ENCODE peak calls at places on chromosomes 1 and 21, in nine cellular contexts. V, Z, L, W, A, J, G, H and B are unnamed samples.

GRCh38 chr1:150895618-150896017 is 8.7 kb downstream of the CTXND2 start:
- DNase-seq in V (peak), Z (no peak), L (no peak), W (no peak), A (peak), J (peak), G (no peak), H (no peak), B (no peak)

GRCh38 chr1:92486251-92487077 is at the start of gene GFI1:
- DNase-seq in V (no peak), Z (peak), L (peak), W (no peak), A (no peak), J (no peak), G (peak), H (peak), B (peak)

GRCh38 chr1:60828944-60829343 is 253.4 kb upstream of the NFIA start:
- DNase-seq in V (no peak), Z (no peak), L (no peak), W (no peak), A (no peak), J (no peak), G (no peak), H (no peak), B (no peak)

GRCh38 chr1:6178751-6179563 is 1.2 kb downstream of the CHD5 start:
- DNase-seq in V (no peak), Z (no peak), L (no peak), W (no peak), A (no peak), J (no peak), G (no peak), H (no peak), B (no peak)

GRCh38 chr1:209704584-209704983 is at the start of gene HSD11B1:
- DNase-seq in V (no peak), Z (peak), L (peak), W (peak), A (peak), J (no peak), G (no peak), H (peak), B (no peak)

GRCh38 chr1:71377886-71378285 is 297.1 kb upstream of the ZRANB2 start:
- DNase-seq in V (no peak), Z (no peak), L (no peak), W (no peak), A (no peak), J (no peak), G (no peak), H (no peak), B (no peak)

GRCh38 chr1:43979528-43980254 is 681 bp downstream of the B4GALT2 start:
- DNase-seq in V (peak), Z (peak), L (peak), W (peak), A (peak), J (no peak), G (peak), H (peak), B (peak)

GRCh38 chr1:38138498-38139233 is 92.1 kb upstream of the POU3F1 start:
- DNase-seq in V (peak), Z (peak), L (peak), W (peak), A (peak), J (peak), G (no peak), H (peak), B (no peak)

GRCh38 chr21:46095106-46095719 is 2.7 kb upstream of the COL6A2 start:
- DNase-seq in V (no peak), Z (no peak), L (no peak), W (no peak), A (no peak), J (no peak), G (no peak), H (no peak), B (no peak)

DNA sequence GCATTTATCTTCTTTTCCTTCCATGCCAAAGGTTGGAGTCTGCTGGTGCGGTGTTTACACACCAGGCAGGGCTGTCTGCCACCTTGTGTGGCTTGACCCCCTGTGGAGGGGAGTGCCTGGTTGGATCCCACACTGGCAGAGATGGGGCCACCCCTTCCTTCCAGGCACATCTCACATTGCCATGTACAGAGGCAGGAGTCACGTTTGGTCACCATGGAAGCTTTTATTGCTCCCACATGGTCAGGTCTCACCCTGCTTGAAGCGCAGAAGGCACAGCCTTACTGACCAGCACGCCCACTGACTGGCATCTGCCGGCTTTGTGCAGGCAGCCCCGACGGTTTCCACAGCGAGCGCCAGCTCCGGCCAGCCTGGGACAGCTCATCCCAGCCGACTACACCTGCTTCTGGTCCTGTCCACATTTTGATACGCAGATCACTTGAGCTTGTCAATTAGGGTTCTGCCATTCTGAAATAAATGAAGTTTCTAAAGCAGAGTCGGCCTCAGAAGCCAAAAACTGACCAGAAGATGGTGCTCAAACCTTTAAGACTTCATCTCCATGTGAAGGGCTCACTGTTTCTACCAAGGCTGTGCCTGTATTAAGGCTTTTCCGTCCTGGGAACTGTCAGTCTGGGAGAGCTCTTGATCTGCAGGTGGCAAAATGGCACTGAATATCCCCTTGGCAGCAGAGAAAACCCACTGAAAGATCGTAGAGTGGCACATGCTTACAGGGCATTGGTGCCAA is 35.6 kb upstream of the EPHA8 start:
- DNase-seq in V (no peak), Z (peak), L (no peak), W (no peak), A (no peak), J (no peak), G (no peak), H (peak), B (no peak)
- TF ChIP-seq CTCF in V (no peak), Z (peak), L (no peak), W (peak), A (no peak), J (no peak), G (peak), H (no peak), B (no peak)

DNA sequence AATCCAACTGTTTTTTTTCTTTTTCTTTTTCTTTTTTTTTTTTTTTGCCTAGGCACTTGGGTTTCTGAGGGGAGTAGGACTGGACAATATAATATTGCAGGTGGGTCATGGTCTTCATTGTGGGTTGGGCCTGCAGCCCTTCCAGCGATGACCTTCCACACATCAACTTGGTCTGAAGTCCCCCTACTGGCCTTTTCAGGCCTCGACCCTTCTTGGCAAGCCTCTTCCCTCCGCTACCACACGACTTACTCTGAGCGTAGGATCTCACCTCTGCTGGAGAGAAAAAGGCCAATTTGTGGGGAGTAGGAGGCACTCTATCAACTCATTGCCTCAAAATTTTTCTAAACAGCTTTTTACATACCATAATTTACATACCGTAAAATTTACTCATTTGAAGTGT is 51.1 kb upstream of the GRIK3 start:
- DNase-seq in V (no peak), Z (no peak), L (no peak), W (no peak), A (no peak), J (no peak), G (no peak), H (no peak), B (peak)
- TF ChIP-seq CTCF in V (no peak), Z (no peak), L (no peak), W (no peak), A (no peak), J (no peak), G (peak), H (no peak), B (no peak)

GRCh38 chr1:15955552-15955951 is 20.3 kb downstream of the ZBTB17 start:
- DNase-seq in V (no peak), Z (no peak), L (no peak), W (no peak), A (no peak), J (no peak), G (no peak), H (no peak), B (no peak)

GRCh38 chr1:15958788-15959187 is 17.1 kb downstream of the ZBTB17 start:
- DNase-seq in V (no peak), Z (no peak), L (no peak), W (no peak), A (no peak), J (no peak), G (no peak), H (peak), B (no peak)

GRCh38 chr1:15958111-15958510 is 17.8 kb downstream of the ZBTB17 start:
- DNase-seq in V (no peak), Z (no peak), L (no peak), W (no peak), A (no peak), J (no peak), G (no peak), H (no peak), B (no peak)

GRCh38 chr1:15956150-15956549 is 19.8 kb downstream of the ZBTB17 start:
- DNase-seq in V (no peak), Z (no peak), L (no peak), W (no peak), A (peak), J (no peak), G (no peak), H (no peak), B (no peak)

DNA sequence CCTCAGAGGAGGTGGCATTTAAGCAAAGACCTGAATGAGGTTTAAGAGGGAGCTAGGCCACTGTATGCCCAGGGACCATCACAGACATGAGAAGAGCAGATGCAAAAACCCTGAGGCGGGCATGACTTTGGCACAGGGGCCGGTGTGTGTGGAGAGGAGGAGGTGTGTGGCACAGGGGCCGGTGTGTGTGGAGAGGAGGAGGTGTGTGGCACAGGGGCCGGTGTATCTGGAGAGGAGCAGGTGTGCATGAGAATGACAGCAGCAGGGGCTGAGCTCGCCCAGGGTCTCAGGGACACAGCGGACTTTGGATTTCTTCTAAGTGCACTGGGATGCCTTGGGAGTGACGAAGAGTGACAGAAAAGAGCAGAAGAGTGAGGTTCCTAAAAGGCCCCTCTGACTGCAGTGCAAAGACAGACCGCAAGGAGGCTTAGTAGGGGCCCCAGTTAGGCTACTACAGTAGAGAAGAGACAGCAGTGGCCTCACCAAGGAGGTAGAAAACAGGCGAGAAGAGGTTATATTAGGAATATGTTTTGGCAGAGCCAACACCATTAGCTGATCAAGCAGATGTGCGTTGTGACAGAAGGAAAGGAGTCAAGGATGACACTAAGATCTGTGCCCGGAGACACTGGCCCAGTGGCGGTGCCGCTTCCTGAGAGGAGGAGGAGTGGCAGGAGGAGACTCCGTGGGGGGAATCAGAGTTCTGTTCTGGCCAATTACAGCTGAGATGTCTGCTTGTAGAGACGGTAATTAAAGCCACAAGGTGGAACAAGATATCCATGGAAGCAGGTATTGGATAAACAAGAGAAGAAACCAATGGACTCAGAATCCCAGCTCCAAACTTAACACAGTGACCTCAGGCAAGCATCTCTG is 18.4 kb downstream of the ZBTB17 start:
- DNase-seq in V (no peak), Z (no peak), L (no peak), W (no peak), A (no peak), J (no peak), G (no peak), H (no peak), B (no peak)
- TF ChIP-seq CTCF in V (no peak), Z (no peak), L (no peak), W (no peak), A (peak), J (peak), G (peak), H (peak), B (peak)

GRCh38 chr21:33032434-33033047 is 6.8 kb downstream of the OLIG2 start:
- DNase-seq in V (no peak), Z (no peak), L (no peak), W (no peak), A (no peak), J (no peak), G (no peak), H (no peak), B (no peak)

GRCh38 chr21:33035147-33035546 is 9.4 kb downstream of the OLIG2 start:
- DNase-seq in V (no peak), Z (no peak), L (no peak), W (no peak), A (no peak), J (no peak), G (no peak), H (no peak), B (no peak)

GRCh38 chr21:33033094-33033951 is 7.6 kb downstream of the OLIG2 start:
- DNase-seq in V (no peak), Z (no peak), L (no peak), W (no peak), A (no peak), J (no peak), G (no peak), H (no peak), B (no peak)

GRCh38 chr21:33031562-33031961 is 5.8 kb downstream of the OLIG2 start:
- DNase-seq in V (no peak), Z (no peak), L (no peak), W (no peak), A (no peak), J (no peak), G (no peak), H (no peak), B (no peak)

DNA sequence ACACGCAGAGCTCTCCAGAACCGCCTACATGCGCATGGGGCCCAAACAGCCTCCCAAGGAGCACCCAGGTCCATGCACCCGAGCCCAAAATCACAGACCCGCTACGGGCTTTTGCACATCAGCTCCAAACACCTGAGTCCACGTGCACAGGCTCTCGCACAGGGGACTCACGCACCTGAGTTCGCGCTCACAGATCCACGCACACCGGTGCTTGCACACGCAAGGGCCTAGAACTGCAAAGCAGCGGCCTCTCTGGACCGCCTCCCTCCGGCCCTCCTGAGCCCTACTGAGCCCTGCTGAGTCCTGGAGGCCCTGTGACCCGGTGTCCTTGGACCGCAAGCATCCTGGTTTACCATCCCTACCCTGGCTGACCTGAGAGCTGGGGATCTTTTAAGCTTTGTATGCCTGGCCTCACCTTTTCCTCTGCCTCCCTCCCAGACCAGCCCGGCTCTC is 8.3 kb downstream of the OLIG2 start:
- DNase-seq in V (no peak), Z (no peak), L (no peak), W (no peak), A (no peak), J (no peak), G (no peak), H (no peak), B (no peak)
- TF ChIP-seq CTCF in V (no peak), Z (no peak), L (no peak), W (no peak), A (no peak), J (no peak), G (no peak), H (no peak), B (no peak)

GRCh38 chr1:177928194-177928593 is 41.7 kb downstream of the SEC16B start:
- DNase-seq in V (no peak), Z (no peak), L (no peak), W (no peak), A (peak), J (no peak), G (no peak), H (no peak), B (no peak)
- TF ChIP-seq CTCF in V (no peak), Z (no peak), L (no peak), W (no peak), A (peak), J (peak), G (peak), H (peak), B (no peak)

DNA sequence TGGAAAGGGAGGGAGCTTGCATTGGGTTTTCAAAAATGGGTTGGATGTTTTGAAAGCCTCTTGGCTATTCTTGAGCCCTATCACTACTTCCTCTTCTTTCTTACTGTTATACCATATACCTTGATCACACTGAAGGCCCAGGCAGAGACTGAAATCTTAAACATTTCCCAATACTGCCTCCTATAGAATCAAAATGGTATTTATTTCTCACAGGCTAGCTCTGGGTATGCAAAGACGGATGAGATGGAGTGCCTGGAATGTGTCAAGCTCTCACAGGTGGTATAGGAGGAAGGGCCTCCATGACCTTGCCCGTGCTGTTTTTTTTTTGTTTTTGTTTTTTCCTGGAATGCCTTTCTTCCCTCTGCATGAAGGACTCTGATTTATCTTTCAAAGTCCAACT is 268.4 kb upstream of the USP24 start:
- DNase-seq in V (no peak), Z (no peak), L (no peak), W (no peak), A (no peak), J (no peak), G (no peak), H (no peak), B (no peak)
- TF ChIP-seq CTCF in V (no peak), Z (no peak), L (no peak), W (peak), A (no peak), J (no peak), G (no peak), H (no peak), B (no peak)

GRCh38 chr1:2238361-2239055 is 10.4 kb downstream of the SKI start:
- DNase-seq in V (no peak), Z (peak), L (no peak), W (no peak), A (no peak), J (no peak), G (no peak), H (no peak), B (no peak)

GRCh38 chr1:2236695-2237677 is 8.9 kb downstream of the SKI start:
- DNase-seq in V (no peak), Z (no peak), L (no peak), W (no peak), A (no peak), J (no peak), G (no peak), H (no peak), B (no peak)

GRCh38 chr1:2235300-2235998 is 7.3 kb downstream of the SKI start:
- DNase-seq in V (no peak), Z (no peak), L (no peak), W (no peak), A (no peak), J (no peak), G (no peak), H (no peak), B (no peak)

GRCh38 chr1:2239384-2239985 is 11.4 kb downstream of the SKI start:
- DNase-seq in V (no peak), Z (no peak), L (no peak), W (no peak), A (no peak), J (no peak), G (no peak), H (no peak), B (no peak)

DNA sequence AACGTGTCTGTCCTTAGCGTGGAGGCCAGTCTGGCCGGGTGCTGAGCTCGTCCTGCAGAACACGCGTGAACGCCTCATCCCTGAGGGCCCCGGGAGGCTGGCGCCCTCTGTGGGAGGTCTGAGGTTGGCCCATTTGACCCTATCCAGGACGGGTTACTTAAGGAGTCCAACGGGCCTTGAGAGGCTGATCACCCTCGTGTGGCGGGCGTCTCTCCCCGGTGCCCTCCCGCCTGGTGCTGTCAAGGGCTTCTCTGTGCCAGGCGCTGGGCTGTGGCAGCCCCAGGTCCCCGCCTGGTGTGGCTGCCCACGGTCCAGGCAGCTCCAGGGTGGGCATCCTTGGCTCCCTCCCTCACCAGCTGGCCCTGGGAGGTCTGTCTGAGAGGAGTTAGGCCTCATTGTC is 9.7 kb downstream of the SKI start:
- DNase-seq in V (no peak), Z (no peak), L (no peak), W (no peak), A (no peak), J (no peak), G (no peak), H (no peak), B (no peak)
- TF ChIP-seq CTCF in V (no peak), Z (no peak), L (no peak), W (no peak), A (no peak), J (no peak), G (peak), H (peak), B (no peak)

GRCh38 chr1:235583511-235584001 is 66.0 kb downstream of the GNG4 start:
- DNase-seq in V (no peak), Z (no peak), L (no peak), W (no peak), A (peak), J (no peak), G (no peak), H (no peak), B (no peak)
- TF ChIP-seq CTCF in V (no peak), Z (no peak), L (no peak), W (no peak), A (peak), J (no peak), G (peak), H (peak), B (no peak)

GRCh38 chr1:194281372-194281771 is 1095.0 kb upstream of the B3GALT2 start:
- DNase-seq in V (no peak), Z (no peak), L (no peak), W (no peak), A (no peak), J (no peak), G (no peak), H (no peak), B (no peak)
- TF ChIP-seq CTCF in V (no peak), Z (no peak), L (no peak), W (no peak), A (no peak), J (no peak), G (no peak), H (no peak), B (no peak)